ENCODE peak calls at places on chromosomes 2 and 18, in four cellular contexts. H is GM12891; X is NCI-H774; R is activated CD4-positive, alpha-beta T cell treated with anti-CD3 and anti-CD28 coated beads, Interleukin-2, amount 50 U/mL, for 4 hours. G is an unnamed sample.

GRCh38 chr2:152542995-152543481 is 174.2 kb downstream of the PRPF40A start:
- DNase-seq in H (no peak), X (no peak), R (no peak), G (no peak)

GRCh38 chr2:11161747-11162146 is 6.5 kb downstream of the SLC66A3 start:
- DNase-seq in H (no peak), X (no peak), R (no peak), G (no peak)

GRCh38 chr2:96152301-96153165 is 7.3 kb upstream of the DUSP2 start:
- DNase-seq in H (no peak), X (no peak), R (no peak), G (no peak)

GRCh38 chr2:11071207-11071606 is 84.1 kb upstream of the SLC66A3 start:
- DNase-seq in H (no peak), X (no peak), R (no peak), G (no peak)

GRCh38 chr2:232527905-232528470 is 2.0 kb downstream of the CHRND start:
- DNase-seq in H (no peak), X (no peak), R (no peak), G (no peak)

GRCh38 chr2:8529706-8530277 is 152.1 kb upstream of the ID2 start:
- DNase-seq in H (no peak), X (peak), R (no peak), G (no peak)

GRCh38 chr2:128347701-128348504 is 29.2 kb upstream of the HS6ST1 start:
- DNase-seq in H (no peak), X (no peak), R (no peak), G (no peak)

GRCh38 chr2:20224716-20225293 is at the start of gene SDC1:
- DNase-seq in H (no peak), X (peak), R (no peak), G (no peak)

GRCh38 chr2:114442545-114442944 is at the start of gene DPP10:
- DNase-seq in H (no peak), X (no peak), R (no peak), G (no peak)

GRCh38 chr18:57811477-57812125 is 8.5 kb upstream of the ATP8B1 start:
- DNase-seq in H (no peak), X (no peak), R (no peak), G (no peak)

GRCh38 chr2:136246086-136246669 is 128.2 kb upstream of the CXCR4 start:
- DNase-seq in H (no peak), X (no peak), R (no peak), G (no peak)

GRCh38 chr2:233289590-233290424 is 17.8 kb upstream of the SAG start:
- DNase-seq in H (no peak), X (peak), R (no peak), G (no peak)

GRCh38 chr2:199431748-199432213 is 26.0 kb downstream of the SATB2 start:
- DNase-seq in H (no peak), X (no peak), R (no peak), G (no peak)

GRCh38 chr2:220417503-220417902 is 790.1 kb downstream of the SLC4A3 start:
- DNase-seq in H (no peak), X (no peak), R (no peak), G (no peak)

GRCh38 chr2:110768591-110768990 is 36.2 kb downstream of the ACOXL start:
- DNase-seq in H (no peak), X (peak), R (no peak), G (no peak)

GRCh38 chr18:22378672-22379282 is 38.9 kb downstream of the CTAGE1 start:
- DNase-seq in H (no peak), X (no peak), R (no peak), G (peak)

GRCh38 chr2:239596792-239597191 is 196.0 kb upstream of the HDAC4 start:
- DNase-seq in H (no peak), X (no peak), R (no peak), G (no peak)

GRCh38 chr18:67600181-67600631 is 83.7 kb upstream of the DSEL start:
- DNase-seq in H (no peak), X (no peak), R (no peak), G (no peak)

G was measured in CD4-positive, CD25-positive, alpha-beta regulatory T cell.